ENCODE peak calls at places on chromosomes 11 and 22, in seven cellular contexts. T, B, E, U, F, Z and J are unnamed samples.

GRCh38 chr11:77470971-77471370 is 2.9 kb downstream of the PAK1 start:
- DNase-seq in T (no peak), B (peak), E (no peak), U (peak), F (no peak), Z (no peak), J (no peak)

GRCh38 chr11:61037694-61038093 is 64.6 kb upstream of the CD5 start:
- DNase-seq in T (no peak), B (no peak), E (no peak), U (no peak), F (no peak), Z (no peak), J (no peak)

GRCh38 chr22:26546282-26546681 is 34.0 kb upstream of the TFIP11 start:
- DNase-seq in T (no peak), B (no peak), E (no peak), U (no peak), F (no peak), Z (no peak), J (no peak)

GRCh38 chr11:12518606-12519385 is 141.4 kb downstream of the PARVA start:
- DNase-seq in T (no peak), B (no peak), E (no peak), U (no peak), F (no peak), Z (no peak), J (no peak)

GRCh38 chr22:38316340-38317236 is 645 bp downstream of the CSNK1E start:
- DNase-seq in T (peak), B (no peak), E (no peak), U (peak), F (no peak), Z (peak), J (no peak)

GRCh38 chr11:450809-451451 is 851 bp downstream of the PTDSS2 start:
- DNase-seq in T (peak), B (peak), E (peak), U (peak), F (no peak), Z (peak), J (peak)

GRCh38 chr11:19546325-19546724 is 166.3 kb upstream of the NAV2 start:
- DNase-seq in T (no peak), B (no peak), E (no peak), U (no peak), F (no peak), Z (no peak), J (no peak)

GRCh38 chr22:37300551-37301017 is 18.3 kb downstream of the CYTH4 start:
- DNase-seq in T (no peak), B (no peak), E (no peak), U (no peak), F (no peak), Z (no peak), J (no peak)

GRCh38 chr11:94130589-94131362 is 2.1 kb downstream of the PANX1 start:
- DNase-seq in T (peak), B (no peak), E (no peak), U (no peak), F (no peak), Z (peak), J (peak)

GRCh38 chr22:36395922-36396321 is 8.2 kb upstream of the MYH9 start:
- DNase-seq in T (peak), B (no peak), E (no peak), U (no peak), F (no peak), Z (peak), J (peak)

GRCh38 chr11:12390258-12390657 is 12.9 kb downstream of the PARVA start:
- DNase-seq in T (no peak), B (no peak), E (no peak), U (no peak), F (no peak), Z (no peak), J (peak)

GRCh38 chr22:17161991-17162390 is 2.9 kb upstream of the HDHD5 start:
- DNase-seq in T (no peak), B (no peak), E (no peak), U (peak), F (no peak), Z (no peak), J (peak)

GRCh38 chr11:13327421-13327820 is 49.8 kb downstream of the BMAL1 start:
- DNase-seq in T (no peak), B (no peak), E (no peak), U (no peak), F (no peak), Z (no peak), J (no peak)

GRCh38 chr22:24271406-24271760 is 752 bp downstream of the SPECC1L start:
- DNase-seq in T (peak), B (no peak), E (no peak), U (no peak), F (no peak), Z (peak), J (peak)

GRCh38 chr11:103546236-103546635 is 437.0 kb downstream of the DYNC2H1 start:
- DNase-seq in T (peak), B (no peak), E (no peak), U (no peak), F (no peak), Z (no peak), J (no peak)

GRCh38 chr11:113274708-113275582 is 39.4 kb upstream of the TTC12 start:
- DNase-seq in T (no peak), B (peak), E (no peak), U (peak), F (peak), Z (no peak), J (no peak)

GRCh38 chr11:21564095-21564494 is 628.8 kb upstream of the ANO5 start:
- DNase-seq in T (no peak), B (no peak), E (no peak), U (no peak), F (no peak), Z (no peak), J (no peak)

GRCh38 chr11:47186937-47187681 is 875 bp upstream of the PACSIN3 start:
- DNase-seq in T (peak), B (peak), E (peak), U (peak), F (no peak), Z (peak), J (peak)

GRCh38 chr11:66891849-66892660 is 35.2 kb downstream of the LRFN4 start:
- DNase-seq in T (peak), B (peak), E (no peak), U (peak), F (no peak), Z (peak), J (peak)

GRCh38 chr22:45425101-45425500 is 11.6 kb downstream of the RIBC2 start:
- DNase-seq in T (peak), B (no peak), E (no peak), U (no peak), F (no peak), Z (no peak), J (peak)

GRCh38 chr22:31537019-31537535 is 40.7 kb downstream of the SFI1 start:
- DNase-seq in T (no peak), B (no peak), E (no peak), U (no peak), F (no peak), Z (no peak), J (no peak)

GRCh38 chr11:123751777-123752176 is 2.5 kb downstream of the OR6X1 start:
- DNase-seq in T (no peak), B (no peak), E (no peak), U (no peak), F (no peak), Z (no peak), J (no peak)
- H3K4ac ChIP-seq in T (no peak), B (no peak), E (no peak), U (no peak), F (no peak), Z (no peak), J (no peak)

GRCh38 chr11:99952816-99953215 is 734.3 kb upstream of the ARHGAP42 start:
- DNase-seq in T (no peak), B (no peak), E (no peak), U (no peak), F (no peak), Z (peak), J (peak)
- H3K4ac ChIP-seq in T (no peak), B (no peak), E (no peak), U (no peak), F (no peak), Z (no peak), J (no peak)

GRCh38 chr22:39652990-39653786 is 82.6 kb downstream of the CACNA1I start:
- DNase-seq in T (no peak), B (no peak), E (no peak), U (no peak), F (no peak), Z (no peak), J (no peak)
- H3K4ac ChIP-seq in T (no peak), B (no peak), E (no peak), U (no peak), F (no peak), Z (no peak), J (no peak)

DNA sequence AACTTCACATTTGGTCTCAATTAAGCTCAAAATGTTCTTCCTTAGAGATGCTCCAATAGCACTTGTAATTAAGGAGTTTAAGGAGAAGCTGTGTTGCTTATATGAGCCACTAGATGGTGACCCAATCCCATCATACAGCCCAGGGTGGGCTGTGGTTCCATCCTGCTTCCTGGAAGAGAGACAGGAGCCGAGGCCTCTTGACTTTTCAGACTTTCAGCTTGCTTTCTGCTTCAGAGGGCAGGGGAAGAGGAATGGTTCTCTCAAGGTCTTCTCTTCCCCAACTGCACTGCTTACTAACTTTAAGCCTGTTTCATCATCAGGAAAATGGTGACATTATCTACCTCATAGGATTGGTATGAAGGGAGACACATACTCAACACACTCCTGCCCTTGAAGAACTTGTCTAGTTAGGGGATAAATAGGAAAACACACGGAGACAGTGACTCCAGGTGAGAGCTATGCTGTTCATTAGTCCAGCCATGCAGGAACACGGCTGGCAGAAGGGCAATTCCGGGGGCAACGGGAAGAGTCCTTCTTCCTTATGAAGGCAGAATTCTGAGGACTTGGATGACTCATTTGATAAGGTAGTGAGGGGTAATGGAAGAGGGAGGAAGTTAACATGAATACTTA is 20.1 kb downstream of the TMEM218 start:
- DNase-seq in T (peak), B (peak), E (peak), U (peak), F (peak), Z (peak), J (peak)
- H3K4ac ChIP-seq in T (peak), B (no peak), E (no peak), U (no peak), F (no peak), Z (peak), J (no peak)

GRCh38 chr11:16403448-16403803 is 47.1 kb upstream of the SOX6 start:
- DNase-seq in T (no peak), B (no peak), E (no peak), U (peak), F (no peak), Z (no peak), J (no peak)

GRCh38 chr11:16403851-16404250 is 47.5 kb upstream of the SOX6 start:
- DNase-seq in T (no peak), B (no peak), E (no peak), U (no peak), F (no peak), Z (no peak), J (no peak)

GRCh38 chr11:16408619-16409018 is 52.3 kb upstream of the SOX6 start:
- DNase-seq in T (no peak), B (no peak), E (no peak), U (no peak), F (no peak), Z (no peak), J (no peak)

GRCh38 chr11:16404781-16405180 is 48.4 kb upstream of the SOX6 start:
- DNase-seq in T (no peak), B (no peak), E (no peak), U (no peak), F (no peak), Z (no peak), J (no peak)

DNA sequence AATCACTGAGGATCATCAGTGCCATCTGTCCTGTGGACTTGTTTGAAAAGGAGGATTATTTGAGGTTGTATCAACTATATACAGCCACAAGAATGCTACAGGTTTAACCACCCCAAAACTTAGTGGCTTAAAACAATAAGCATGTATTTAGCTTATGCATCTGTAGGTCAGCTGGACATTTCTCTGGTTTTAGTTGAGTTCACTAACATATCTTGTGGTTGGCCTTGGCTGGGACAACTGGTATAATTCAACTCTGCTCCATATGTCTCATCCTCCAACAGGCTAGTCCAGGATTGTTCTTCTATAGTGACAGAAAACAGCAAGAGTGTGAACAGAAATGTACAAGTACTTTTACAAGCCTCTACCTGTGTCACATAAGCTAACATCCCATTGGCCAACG is 49.9 kb upstream of the SOX6 start:
- DNase-seq in T (peak), B (no peak), E (no peak), U (no peak), F (no peak), Z (peak), J (no peak)
- H3K4ac ChIP-seq in T (no peak), B (no peak), E (no peak), U (no peak), F (no peak), Z (no peak), J (no peak)